ENCODE peak calls at places on chromosomes 5 and 9, in six cellular contexts. W is SK-N-SH, T is A549, I is GM12878, A is H1, Z is K562. B is an unnamed sample.
A peak's percentile ranks its signal among the peaks of the same experiment; 100 is the strongest.

GRCh38 chr5:139193928-139194327 is 4.2 kb downstream of the SIL1 start:
- DNase-seq in W (no peak), T (no peak), I (no peak), A (no peak), Z (no peak), B (peak; percentile 21)

GRCh38 chr5:82169892-82170291 is 108.3 kb downstream of the RPS23 start:
- DNase-seq in W (no peak), T (no peak), I (no peak), A (no peak), Z (no peak), B (no peak)

GRCh38 chr5:99058466-99058865 is 129.7 kb upstream of the CHD1 start:
- DNase-seq in W (no peak), T (no peak), I (no peak), A (no peak), Z (no peak), B (no peak)

GRCh38 chr5:73135021-73135420 is 14.6 kb downstream of the TMEM171 start:
- DNase-seq in W (no peak), T (no peak), I (no peak), A (no peak), Z (no peak), B (no peak)

GRCh38 chr5:14665949-14666741 is 1.6 kb downstream of the OTULIN start:
- DNase-seq in W (peak; percentile 39), T (peak; percentile 46), I (no peak), A (no peak), Z (peak; percentile 54), B (peak; percentile 41)

GRCh38 chr9:97830884-97831829 is 21.9 kb upstream of the FOXE1 start:
- DNase-seq in W (no peak), T (no peak), I (no peak), A (peak; percentile 53), Z (no peak), B (peak; percentile 24)

GRCh38 chr5:58133631-58134296 is 326.1 kb downstream of the PLK2 start:
- DNase-seq in W (peak; percentile 41), T (no peak), I (no peak), A (no peak), Z (no peak), B (no peak)

GRCh38 chr5:6739603-6740002 is 26.4 kb downstream of the TENT4A start:
- DNase-seq in W (no peak), T (no peak), I (no peak), A (no peak), Z (no peak), B (no peak)

GRCh38 chr5:127909821-127910220 is 173.7 kb upstream of the SLC12A2 start:
- DNase-seq in W (no peak), T (no peak), I (no peak), A (no peak), Z (no peak), B (no peak)

GRCh38 chr5:37839441-37840035 is 303 bp downstream of the GDNF start:
- DNase-seq in W (peak; percentile 70), T (peak; percentile 57), I (no peak), A (peak; percentile 76), Z (no peak), B (peak; percentile 35)

DNA sequence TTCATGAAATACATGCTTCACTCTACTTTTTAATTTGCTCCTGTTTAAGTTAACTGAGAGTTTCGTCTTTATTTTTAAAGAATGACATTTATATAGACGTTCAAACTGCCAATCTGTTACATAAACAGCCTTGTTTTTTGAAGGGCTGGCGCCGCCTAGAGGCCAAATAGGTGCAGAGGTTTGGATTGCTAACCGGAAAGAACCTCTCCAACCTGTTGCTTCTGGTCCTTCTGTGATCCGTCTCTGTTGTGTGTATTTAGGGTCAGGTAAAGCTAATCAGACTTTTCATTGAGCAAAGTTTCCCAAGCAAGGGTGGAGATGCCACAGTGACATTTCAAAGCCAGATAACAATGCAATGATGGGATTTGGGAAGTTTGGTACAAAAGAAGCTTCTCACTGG is 39.5 kb upstream of the GLIS3 start:
- DNase-seq in W (peak; percentile 64), T (peak; percentile 84), I (peak; percentile 52), A (peak; percentile 78), Z (peak; percentile 23), B (peak; percentile 66)
- TF ChIP-seq CHD2 in W (no peak), T (no peak), I (peak; percentile 35), A (no peak), Z (no peak), B (no peak)

DNA sequence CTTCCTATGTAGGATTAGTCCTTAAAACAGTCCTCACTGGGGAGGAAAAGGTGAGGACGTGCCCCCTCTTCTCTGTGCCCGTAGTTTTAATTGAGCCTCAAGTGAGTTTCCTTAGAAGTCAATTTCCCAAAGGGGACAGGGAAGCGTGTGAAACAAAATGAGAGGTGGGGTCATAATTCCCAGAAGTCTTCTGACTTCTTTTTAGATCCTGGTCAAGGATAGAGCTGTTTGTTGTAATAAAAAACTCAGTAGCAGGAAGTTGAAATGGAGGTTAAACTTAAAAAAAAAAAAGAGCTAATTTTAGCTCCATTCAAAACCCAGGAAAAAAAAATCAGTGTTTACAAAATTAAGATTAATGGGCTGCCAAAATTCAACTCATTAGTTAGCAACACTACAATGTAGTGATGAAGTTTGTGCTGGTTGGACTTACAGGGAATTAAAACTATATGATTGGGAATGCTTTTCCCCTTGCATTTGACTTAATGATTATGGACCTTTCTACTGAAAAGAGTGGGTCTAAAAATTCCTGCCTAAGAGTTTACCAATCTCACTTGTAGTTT is 158.3 kb upstream of the MEF2C start:
- DNase-seq in W (no peak), T (no peak), I (no peak), A (no peak), Z (no peak), B (no peak)
- TF ChIP-seq CHD2 in W (no peak), T (no peak), I (no peak), A (no peak), Z (no peak), B (no peak)

GRCh38 chr9:105438136-105438839 is 9.5 kb upstream of the FSD1L start:
- DNase-seq in W (no peak), T (no peak), I (no peak), A (no peak), Z (no peak), B (no peak)
- TF ChIP-seq CHD2 in W (no peak), T (no peak), I (no peak), A (no peak), Z (no peak), B (no peak)

DNA sequence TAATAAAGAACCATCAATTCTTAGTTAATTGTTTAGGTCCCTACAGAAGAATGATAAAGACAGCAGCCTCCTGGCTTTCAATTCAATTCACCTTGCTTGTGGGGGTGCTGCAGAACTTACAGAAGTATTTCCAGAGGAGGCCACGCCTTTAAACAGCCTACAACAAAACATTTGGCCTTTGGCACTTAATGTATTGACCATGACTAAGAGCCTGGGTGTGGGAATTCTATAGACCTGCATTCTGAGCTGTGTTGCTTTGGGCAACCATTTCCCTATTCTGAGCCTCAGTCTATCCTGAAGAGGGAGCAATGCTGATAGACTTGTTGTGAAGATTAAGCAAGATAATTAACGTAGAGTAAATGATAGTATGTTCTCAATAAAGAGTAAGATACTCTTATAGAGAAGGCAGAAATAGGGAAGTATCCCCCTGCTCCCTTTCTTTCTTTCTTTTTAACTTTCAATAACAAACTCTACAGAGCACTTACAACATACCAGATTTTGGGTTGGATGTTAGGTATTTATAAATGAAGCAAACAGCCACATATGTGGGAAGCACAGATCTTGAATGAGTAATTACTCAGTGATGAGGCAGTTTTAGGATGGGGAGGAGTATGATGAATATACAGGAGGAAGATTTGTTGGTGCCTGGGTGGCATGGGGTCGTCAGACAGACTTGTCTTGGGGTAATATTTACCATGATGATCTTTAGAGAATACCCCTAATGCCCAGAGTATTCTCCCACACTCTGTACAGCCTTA is 28.4 kb downstream of the PAPPA start:
- DNase-seq in W (no peak), T (no peak), I (no peak), A (no peak), Z (no peak), B (no peak)
- TF ChIP-seq CHD2 in W (no peak), T (no peak), I (no peak), A (no peak), Z (no peak), B (no peak)

DNA sequence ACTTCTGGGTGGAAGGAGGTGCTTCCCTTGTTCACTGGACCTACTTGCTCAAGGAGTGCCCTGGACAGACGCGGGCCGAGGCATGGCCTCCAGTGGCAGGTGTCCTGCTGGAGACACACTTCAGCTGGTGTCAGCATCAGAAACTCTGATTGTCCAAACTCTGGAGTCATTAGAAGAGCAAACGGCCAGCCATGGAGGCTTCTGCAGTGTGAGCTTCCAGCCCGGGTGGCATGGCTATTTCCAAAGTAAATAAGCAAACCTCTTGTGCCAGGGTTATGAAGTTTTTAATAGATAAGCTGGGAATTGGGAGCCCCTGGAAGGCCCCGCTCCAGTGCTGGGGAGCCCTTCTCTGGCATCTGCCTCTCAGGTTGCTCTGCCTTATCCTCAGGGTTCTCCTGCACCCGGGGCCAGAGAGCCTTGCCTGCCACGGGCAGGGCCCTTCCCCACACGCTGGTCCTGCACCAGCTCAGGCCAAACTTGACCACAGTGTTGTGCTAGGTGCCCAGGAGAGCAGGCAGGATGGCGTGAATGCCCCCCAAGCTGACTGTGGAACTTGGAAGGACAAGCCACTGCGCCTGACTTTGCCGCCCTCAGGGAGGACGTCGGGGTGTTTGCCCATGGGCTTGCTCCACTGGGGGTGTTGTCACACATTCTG is 285.6 kb downstream of the GADD45G start:
- DNase-seq in W (no peak), T (no peak), I (no peak), A (no peak), Z (no peak), B (no peak)
- TF ChIP-seq CHD2 in W (no peak), T (no peak), I (no peak), A (no peak), Z (no peak), B (no peak)

GRCh38 chr5:71569748-71570509 is 17.2 kb upstream of the MCCC2 start:
- DNase-seq in W (no peak), T (no peak), I (no peak), A (no peak), Z (no peak), B (no peak)

GRCh38 chr5:71576241-71576640 is 10.9 kb upstream of the MCCC2 start:
- DNase-seq in W (no peak), T (no peak), I (no peak), A (peak; percentile 2), Z (no peak), B (no peak)

DNA sequence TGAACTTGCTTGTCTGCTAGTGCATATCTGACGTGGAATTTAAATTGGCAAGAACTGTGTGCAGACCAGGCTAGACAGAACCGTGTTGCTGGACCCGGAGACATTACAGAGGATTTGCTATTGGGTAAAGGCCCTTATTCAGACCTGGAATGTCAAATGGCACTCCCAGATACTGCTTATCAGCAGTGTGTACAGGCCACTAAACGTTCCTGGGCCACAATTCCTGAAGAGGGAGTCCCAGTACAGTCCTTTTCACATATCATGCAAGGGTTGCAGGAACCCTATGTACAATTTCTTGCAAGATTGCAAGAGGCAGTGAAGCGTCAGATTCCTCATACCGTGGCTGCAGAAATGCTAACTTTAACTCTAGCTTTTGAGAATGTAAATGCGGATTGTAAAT is 13.5 kb upstream of the MCCC2 start:
- DNase-seq in W (no peak), T (no peak), I (no peak), A (no peak), Z (no peak), B (peak; percentile 41)
- TF ChIP-seq CHD2 in W (no peak), T (no peak), I (no peak), A (no peak), Z (no peak), B (no peak)